ENCODE peak calls at places on chromosomes 6 and 20, in six cellular contexts. W, F, R, J, B and G are unnamed samples.

GRCh38 chr6:38078671-38079070 is 259.1 kb downstream of the ZFAND3 start:
- DNase-seq in W (no peak), F (no peak), R (peak; percentile 4), J (no peak), B (no peak), G (no peak)

GRCh38 chr20:36792422-36792821 is 18.9 kb upstream of the DSN1 start:
- DNase-seq in W (peak; percentile 68), F (peak; percentile 56), R (peak; percentile 77), J (no peak), B (peak; percentile 57), G (peak; percentile 49)

GRCh38 chr20:46746972-46747371 is 37.5 kb downstream of the SLC2A10 start:
- DNase-seq in W (no peak), F (no peak), R (peak; percentile 59), J (no peak), B (peak; percentile 28), G (no peak)

GRCh38 chr6:150058231-150058792 is 10.6 kb downstream of the ULBP3 start:
- DNase-seq in W (no peak), F (no peak), R (no peak), J (no peak), B (no peak), G (no peak)

GRCh38 chr6:67231092-67231491 is 1404.0 kb upstream of the ADGRB3 start:
- DNase-seq in W (no peak), F (no peak), R (no peak), J (no peak), B (no peak), G (peak; percentile 41)

GRCh38 chr20:52905235-52905634 is 66.9 kb upstream of the TSHZ2 start:
- DNase-seq in W (no peak), F (no peak), R (no peak), J (no peak), B (no peak), G (no peak)

GRCh38 chr6:49553353-49553752 is 2.9 kb downstream of the C6orf141 start:
- DNase-seq in W (no peak), F (no peak), R (peak; percentile 17), J (no peak), B (peak; percentile 63), G (no peak)

GRCh38 chr6:128882991-128883571 is at the start of gene LAMA2:
- DNase-seq in W (peak; percentile 38), F (peak; percentile 75), R (no peak), J (no peak), B (no peak), G (no peak)

GRCh38 chr6:8494730-8495129 is 59.4 kb upstream of the SLC35B3 start:
- DNase-seq in W (no peak), F (no peak), R (no peak), J (no peak), B (no peak), G (peak; percentile 8)

GRCh38 chr6:165306955-165307354 is 2.5 kb downstream of the C6orf118 start:
- DNase-seq in W (no peak), F (no peak), R (no peak), J (no peak), B (no peak), G (no peak)

GRCh38 chr20:35463455-35464300 is 8.3 kb downstream of the CEP250 start:
- DNase-seq in W (peak; percentile 79), F (no peak), R (peak; percentile 74), J (peak; percentile 42), B (peak; percentile 40), G (peak; percentile 80)

GRCh38 chr20:44706371-44707258 is 8.6 kb upstream of the CCN5 start:
- DNase-seq in W (no peak), F (no peak), R (no peak), J (no peak), B (no peak), G (no peak)

GRCh38 chr6:111469543-111469942 is 13.5 kb downstream of the REV3L start:
- DNase-seq in W (no peak), F (no peak), R (no peak), J (peak; percentile 21), B (no peak), G (no peak)

GRCh38 chr20:48708630-48709029 is 119.2 kb downstream of the PREX1 start:
- DNase-seq in W (no peak), F (no peak), R (no peak), J (no peak), B (no peak), G (no peak)

GRCh38 chr6:166270706-166271375 is 37.4 kb downstream of the PRR18 start:
- DNase-seq in W (no peak), F (no peak), R (no peak), J (no peak), B (no peak), G (no peak)

GRCh38 chr6:65557224-65557623 is 149.8 kb downstream of the EYS start:
- DNase-seq in W (no peak), F (no peak), R (no peak), J (no peak), B (no peak), G (no peak)

GRCh38 chr20:44092551-44093248 is 94.3 kb downstream of the JPH2 start:
- DNase-seq in W (peak; percentile 45), F (no peak), R (peak; percentile 60), J (no peak), B (no peak), G (peak; percentile 73)

GRCh38 chr6:132816665-132817064 is 2.3 kb downstream of the RPS12 start:
- DNase-seq in W (no peak), F (no peak), R (no peak), J (peak; percentile 21), B (no peak), G (peak; percentile 13)

GRCh38 chr6:108368431-108369030 is 73.7 kb downstream of the AFG1L start:
- DNase-seq in W (no peak), F (no peak), R (no peak), J (no peak), B (no peak), G (no peak)

GRCh38 chr6:158231551-158232444 is 63.6 kb downstream of the GTF2H5 start:
- DNase-seq in W (peak; percentile 53), F (no peak), R (peak; percentile 75), J (peak; percentile 97), B (no peak), G (peak; percentile 79)

GRCh38 chr6:30882764-30883475 is 1.4 kb upstream of the DDR1 start:
- DNase-seq in W (no peak), F (no peak), R (peak; percentile 21), J (peak; percentile 71), B (peak; percentile 54), G (no peak)

DNA sequence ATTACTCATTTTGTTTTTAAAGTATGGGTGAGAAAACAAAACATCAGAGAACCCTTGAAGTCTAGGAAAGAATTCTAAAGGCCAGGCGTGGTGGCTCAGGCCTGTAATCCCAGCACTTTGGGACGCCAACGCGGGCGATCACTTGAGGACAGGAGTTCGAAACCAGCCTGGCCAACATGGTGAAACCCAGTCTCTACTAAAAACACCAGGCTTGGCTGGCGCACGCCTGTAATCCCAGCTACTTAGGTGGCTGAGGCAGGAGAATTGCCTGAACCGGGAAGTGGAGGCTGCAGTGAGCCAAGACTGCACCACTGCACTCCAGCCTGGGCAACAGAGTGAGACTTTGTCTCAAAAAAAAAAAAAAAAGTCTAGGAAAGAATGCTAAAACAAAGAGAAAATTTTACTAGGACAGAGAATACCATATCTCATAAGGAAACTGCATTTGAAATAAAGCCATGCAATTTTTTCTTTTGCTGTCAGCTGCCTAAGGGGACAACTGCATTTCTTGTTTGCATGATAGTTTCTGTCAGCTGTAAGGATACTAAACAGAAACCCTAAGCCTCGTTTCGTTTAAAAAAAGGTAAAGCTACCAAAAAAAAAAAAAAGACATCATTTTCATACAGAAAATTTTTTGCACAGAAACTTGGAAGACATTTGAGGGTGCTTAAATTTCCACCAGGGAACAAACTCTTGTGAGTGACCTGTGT is 32.1 kb downstream of the SMLR1 start:
- DNase-seq in W (no peak), F (no peak), R (no peak), J (no peak), B (no peak), G (no peak)
- TF ChIP-seq POLR2A in W (no peak), F (no peak), R (no peak), J (no peak), B (no peak), G (no peak)

DNA sequence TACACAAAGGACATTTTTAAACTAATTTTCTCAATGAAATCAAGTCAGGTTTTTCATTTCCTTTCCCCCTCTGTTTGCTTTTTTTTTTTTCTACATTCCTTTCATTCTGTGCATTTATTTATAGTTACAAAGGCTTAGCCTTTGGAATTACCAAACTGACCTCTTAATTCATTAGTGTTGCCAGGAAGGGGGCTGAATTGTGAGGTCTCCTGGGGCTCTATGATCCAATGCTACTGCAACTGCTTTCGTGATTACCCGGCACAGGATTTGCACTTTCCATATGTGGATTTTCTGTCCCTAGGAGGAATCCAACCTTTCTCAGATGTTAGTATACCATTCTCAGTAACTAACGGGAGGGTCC is 35.3 kb downstream of the NEDD9 start:
- DNase-seq in W (peak; percentile 43), F (no peak), R (no peak), J (no peak), B (no peak), G (no peak)
- TF ChIP-seq MAX in W (no peak), F (no peak), R (no peak), J (no peak), B (no peak), G (no peak)

DNA sequence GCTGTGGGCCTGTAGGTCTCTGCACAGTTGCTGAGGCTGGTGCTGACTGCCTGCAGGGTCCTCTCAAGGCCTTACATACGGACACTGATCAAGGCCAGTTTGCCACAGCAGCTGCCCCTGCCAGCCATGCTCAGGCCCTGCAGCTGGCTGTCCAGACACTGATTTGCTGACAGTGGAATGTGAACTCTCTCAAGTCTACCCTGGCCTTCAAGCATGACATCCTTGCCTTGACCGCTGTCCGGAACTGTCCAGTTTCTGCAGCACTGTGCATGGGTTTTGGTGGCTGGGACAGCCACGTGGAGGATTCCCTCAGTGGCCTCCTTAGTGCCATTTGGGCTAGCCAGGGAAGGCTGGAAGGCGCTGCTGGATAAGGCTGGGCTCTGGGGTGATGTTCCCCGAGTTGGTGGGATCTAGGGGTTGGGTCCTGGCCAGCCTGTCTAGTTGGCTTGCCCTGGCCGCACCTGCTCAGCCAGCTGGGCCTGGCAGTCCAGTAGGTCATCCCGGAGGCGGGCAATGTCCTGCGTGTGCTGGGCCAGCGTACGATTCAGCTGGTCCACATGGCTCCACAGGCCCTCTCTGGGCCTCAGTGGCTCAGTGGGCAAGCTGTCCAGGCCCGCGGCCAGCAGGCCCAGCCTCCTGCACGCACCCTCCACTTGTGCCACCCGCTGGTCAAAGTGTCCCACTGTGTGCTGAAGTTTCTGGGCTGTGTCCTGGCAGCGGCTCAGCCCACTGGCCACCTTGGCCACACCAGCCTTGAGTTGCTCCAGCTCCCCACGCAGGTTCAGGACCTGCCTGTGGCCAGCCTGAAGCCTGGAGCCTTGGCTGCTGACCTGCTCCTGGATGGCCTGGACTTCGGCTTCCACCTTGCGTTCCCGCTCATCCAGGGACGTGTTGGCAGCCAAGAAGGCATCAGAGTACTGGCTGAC is 5.5 kb downstream of the EMILIN3 start:
- DNase-seq in W (no peak), F (no peak), R (no peak), J (no peak), B (no peak), G (no peak)
- TF ChIP-seq POLR2A in W (no peak), F (no peak), R (peak; percentile 15), J (no peak), B (no peak), G (no peak)

GRCh38 chr20:19336601-19337000 is 124.2 kb downstream of the SLC24A3 start:
- DNase-seq in W (no peak), F (no peak), R (no peak), J (no peak), B (no peak), G (peak; percentile 52)

GRCh38 chr20:19338960-19339359 is 126.5 kb downstream of the SLC24A3 start:
- DNase-seq in W (no peak), F (no peak), R (no peak), J (no peak), B (no peak), G (no peak)

GRCh38 chr20:19335916-19336315 is 123.5 kb downstream of the SLC24A3 start:
- DNase-seq in W (no peak), F (no peak), R (no peak), J (no peak), B (no peak), G (no peak)

GRCh38 chr20:19338380-19338779 is 125.9 kb downstream of the SLC24A3 start:
- DNase-seq in W (no peak), F (no peak), R (no peak), J (no peak), B (no peak), G (no peak)

GRCh38 chr20:19341348-19342053 is 129.1 kb downstream of the SLC24A3 start:
- DNase-seq in W (no peak), F (no peak), R (no peak), J (no peak), B (no peak), G (no peak)
- TF ChIP-seq MAX in W (no peak), F (no peak), R (no peak), J (no peak), B (no peak), G (no peak)